ENCODE peak calls at places on chromosomes 12 and 14, in eight cellular contexts. K is amniotic epithelial cell; Y is HT1080; D is GOT3; C is upper lobe of left lung; O is naive B cell; G is CD4-positive, CD25-positive, alpha-beta regulatory T cell; P is EL. R is an unnamed sample.

GRCh38 chr12:95218164-95218851 is 701 bp downstream of the VEZT start:
- DNase-seq in K (peak; percentile 47), Y (no peak), D (no peak), C (no peak), O (peak; percentile 37), G (peak; percentile 62), P (peak; percentile 6), R (no peak)

GRCh38 chr12:110780448-110780847 is 37.8 kb upstream of the PPP1CC start:
- DNase-seq in K (no peak), Y (no peak), D (no peak), C (no peak), O (no peak), G (no peak), P (no peak), R (no peak)

GRCh38 chr12:66241061-66242043 is 52.3 kb downstream of the IRAK3 start:
- DNase-seq in K (peak; percentile 97), Y (peak; percentile 53), D (no peak), C (no peak), O (no peak), G (no peak), P (peak; percentile 72), R (peak; percentile 18)

GRCh38 chr14:50023671-50024490 is 92.5 kb downstream of the VCPKMT start:
- DNase-seq in K (peak; percentile 69), Y (peak; percentile 91), D (no peak), C (no peak), O (no peak), G (no peak), P (peak; percentile 82), R (peak; percentile 67)

GRCh38 chr14:30223966-30224365 is 296.3 kb upstream of the PRKD1 start:
- DNase-seq in K (no peak), Y (no peak), D (no peak), C (no peak), O (no peak), G (no peak), P (no peak), R (no peak)

GRCh38 chr14:59356298-59356697 is 108.9 kb downstream of the GPR135 start:
- DNase-seq in K (no peak), Y (no peak), D (no peak), C (no peak), O (peak; percentile 7), G (no peak), P (no peak), R (no peak)

GRCh38 chr12:66014818-66015217 is 115.7 kb downstream of the LLPH start:
- DNase-seq in K (peak; percentile 86), Y (no peak), D (no peak), C (no peak), O (no peak), G (no peak), P (peak; percentile 71), R (no peak)

GRCh38 chr12:52812749-52813148 is 1.2 kb downstream of the KRT4 start:
- DNase-seq in K (no peak), Y (no peak), D (no peak), C (no peak), O (no peak), G (no peak), P (no peak), R (no peak)

GRCh38 chr12:81078469-81079196 is 754 bp downstream of the ACSS3 start:
- DNase-seq in K (peak; percentile 75), Y (peak; percentile 65), D (no peak), C (peak; percentile 52), O (no peak), G (no peak), P (peak; percentile 66), R (peak; percentile 5)

GRCh38 chr12:111942557-111942956 is 70.4 kb downstream of the TMEM116 start:
- DNase-seq in K (peak; percentile 87), Y (peak; percentile 82), D (no peak), C (no peak), O (no peak), G (no peak), P (peak; percentile 65), R (peak; percentile 22)

GRCh38 chr12:77189463-77189862 is 124.1 kb upstream of the E2F7 start:
- DNase-seq in K (peak; percentile 76), Y (peak; percentile 71), D (no peak), C (no peak), O (no peak), G (no peak), P (peak; percentile 85), R (peak; percentile 47)

GRCh38 chr14:32494566-32495434 is 165.7 kb downstream of the AKAP6 start:
- DNase-seq in K (no peak), Y (no peak), D (no peak), C (no peak), O (no peak), G (no peak), P (no peak), R (no peak)

GRCh38 chr12:43869184-43869583 is 33.3 kb downstream of the TMEM117 start:
- DNase-seq in K (no peak), Y (no peak), D (no peak), C (no peak), O (no peak), G (no peak), P (no peak), R (no peak)

GRCh38 chr12:116964740-116965090 is 54.0 kb downstream of the FBXW8 start:
- DNase-seq in K (no peak), Y (no peak), D (no peak), C (no peak), O (no peak), G (no peak), P (no peak), R (no peak)

GRCh38 chr12:114817491-114818440 is 133.8 kb upstream of the TBX3 start:
- DNase-seq in K (no peak), Y (no peak), D (no peak), C (no peak), O (no peak), G (no peak), P (no peak), R (no peak)

GRCh38 chr14:42715316-42715715 is 1108.6 kb downstream of the LRFN5 start:
- DNase-seq in K (peak; percentile 21), Y (peak; percentile 60), D (no peak), C (no peak), O (no peak), G (no peak), P (peak; percentile 1), R (peak; percentile 29)

GRCh38 chr12:104223599-104224168 is 8.1 kb downstream of the TXNRD1 start:
- DNase-seq in K (no peak), Y (no peak), D (no peak), C (no peak), O (no peak), G (no peak), P (no peak), R (no peak)

GRCh38 chr14:68770553-68771286 is 22.1 kb downstream of the ZFP36L1 start:
- DNase-seq in K (no peak), Y (no peak), D (no peak), C (no peak), O (no peak), G (no peak), P (no peak), R (no peak)

GRCh38 chr12:66217342-66217929 is 28.4 kb downstream of the IRAK3 start:
- DNase-seq in K (no peak), Y (no peak), D (no peak), C (no peak), O (peak; percentile 25), G (no peak), P (no peak), R (no peak)

GRCh38 chr12:12819752-12820311 is 6.7 kb downstream of the DDX47 start:
- DNase-seq in K (peak; percentile 97), Y (peak; percentile 89), D (no peak), C (no peak), O (no peak), G (no peak), P (peak; percentile 98), R (peak; percentile 97)

GRCh38 chr12:33724867-33725266 is 285.2 kb upstream of the SYT10 start:
- DNase-seq in K (no peak), Y (no peak), D (no peak), C (no peak), O (no peak), G (no peak), P (no peak), R (no peak)

GRCh38 chr12:127677537-127678131 is 589.3 kb upstream of the TMEM132C start:
- DNase-seq in K (peak; percentile 29), Y (peak; percentile 65), D (no peak), C (peak; percentile 41), O (no peak), G (no peak), P (peak; percentile 72), R (peak; percentile 70)

GRCh38 chr12:49698619-49699545 is 8.3 kb downstream of the FMNL3 start:
- DNase-seq in K (peak; percentile 86), Y (peak; percentile 74), D (no peak), C (peak; percentile 32), O (peak; percentile 77), G (peak; percentile 25), P (peak; percentile 62), R (peak; percentile 35)